ENCODE peak calls at places on chromosome 7, in four cellular contexts. One of them, this sample, is unnamed.

GRCh38 chr7:7272294-7272693 is 90.0 kb downstream of the C1GALT1 start:
- DNase-seq in A549: no peak
- DNase-seq in AG09309: peak
- DNase-seq in heart right ventricle: no peak
- DNase-seq in this sample: no peak

GRCh38 chr7:70463332-70463938 is 668.5 kb upstream of the GALNT17 start:
- DNase-seq in A549: no peak
- DNase-seq in heart right ventricle: no peak
- DNase-seq in AG09309: no peak
- DNase-seq in this sample: no peak

GRCh38 chr7:13932131-13932530 is 57.3 kb downstream of the ETV1 start:
- DNase-seq in A549: no peak
- DNase-seq in AG09309: no peak
- DNase-seq in heart right ventricle: no peak
- DNase-seq in this sample: no peak

GRCh38 chr7:39531818-39532217 is 34.4 kb upstream of the YAE1 start:
- DNase-seq in A549: no peak
- DNase-seq in AG09309: no peak
- DNase-seq in heart right ventricle: no peak
- DNase-seq in this sample: no peak

GRCh38 chr7:27712217-27712616 is 27.7 kb upstream of the TAX1BP1 start:
- DNase-seq in heart right ventricle: no peak
- DNase-seq in A549: no peak
- DNase-seq in AG09309: no peak
- DNase-seq in this sample: no peak

GRCh38 chr7:148379693-148380092 is 210.9 kb upstream of the C7orf33 start:
- DNase-seq in AG09309: no peak
- DNase-seq in A549: no peak
- DNase-seq in heart right ventricle: no peak
- DNase-seq in this sample: no peak

GRCh38 chr7:124723012-124723411 is 42.6 kb downstream of the GPR37 start:
- DNase-seq in heart right ventricle: no peak
- DNase-seq in A549: peak
- DNase-seq in AG09309: no peak
- DNase-seq in this sample: no peak

GRCh38 chr7:134613623-134614347 is 32.9 kb upstream of the BPGM start:
- DNase-seq in A549: peak
- DNase-seq in AG09309: peak
- DNase-seq in heart right ventricle: no peak
- DNase-seq in this sample: no peak

GRCh38 chr7:50412958-50413357 is 37.2 kb downstream of the FIGNL1 start:
- DNase-seq in AG09309: no peak
- DNase-seq in heart right ventricle: no peak
- DNase-seq in A549: no peak
- DNase-seq in this sample: no peak

DNA sequence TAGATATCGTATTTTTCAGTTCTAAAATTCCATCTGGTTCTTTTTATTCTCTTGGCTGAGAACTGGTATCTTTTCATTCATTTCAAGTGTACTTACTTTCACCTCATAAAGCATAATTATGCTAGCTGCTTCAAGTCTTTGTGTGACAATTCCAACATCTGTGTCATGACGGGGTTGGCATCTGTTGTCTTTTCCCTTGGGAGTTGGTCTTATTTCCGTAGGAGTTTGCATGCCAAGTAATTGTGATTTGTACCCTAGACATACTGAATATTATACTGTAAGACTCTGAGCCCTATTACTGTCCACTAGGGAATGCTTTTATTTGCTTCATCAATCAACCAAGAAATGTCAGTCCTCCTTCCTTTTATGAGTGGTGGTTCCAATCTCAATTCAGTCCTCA is 24.6 kb upstream of the HUS1 start:
- DNase-seq in AG09309: no peak
- DNase-seq in A549: no peak
- DNase-seq in heart right ventricle: no peak
- DNase-seq in this sample: no peak
- H3K4me3 ChIP-seq in AG09309: no peak
- H3K4me3 ChIP-seq in A549: no peak
- H3K4me3 ChIP-seq in heart right ventricle: no peak
- H3K4me3 ChIP-seq in this sample: no peak

GRCh38 chr7:135706858-135707569 is 21.0 kb downstream of the SLC13A4 start:
- DNase-seq in A549: no peak
- DNase-seq in AG09309: no peak
- DNase-seq in heart right ventricle: no peak
- DNase-seq in this sample: no peak
- H3K4me3 ChIP-seq in A549: no peak
- H3K4me3 ChIP-seq in AG09309: no peak
- H3K4me3 ChIP-seq in heart right ventricle: no peak
- H3K4me3 ChIP-seq in this sample: no peak

GRCh38 chr7:83326223-83326622 is 163.5 kb upstream of the PCLO start:
- DNase-seq in AG09309: no peak
- DNase-seq in A549: no peak
- DNase-seq in heart right ventricle: no peak
- DNase-seq in this sample: no peak

GRCh38 chr7:83321011-83321410 is 158.3 kb upstream of the PCLO start:
- DNase-seq in A549: no peak
- DNase-seq in AG09309: no peak
- DNase-seq in heart right ventricle: no peak
- DNase-seq in this sample: no peak

GRCh38 chr7:83324596-83324995 is 161.9 kb upstream of the PCLO start:
- DNase-seq in A549: no peak
- DNase-seq in AG09309: no peak
- DNase-seq in heart right ventricle: no peak
- DNase-seq in this sample: no peak

DNA sequence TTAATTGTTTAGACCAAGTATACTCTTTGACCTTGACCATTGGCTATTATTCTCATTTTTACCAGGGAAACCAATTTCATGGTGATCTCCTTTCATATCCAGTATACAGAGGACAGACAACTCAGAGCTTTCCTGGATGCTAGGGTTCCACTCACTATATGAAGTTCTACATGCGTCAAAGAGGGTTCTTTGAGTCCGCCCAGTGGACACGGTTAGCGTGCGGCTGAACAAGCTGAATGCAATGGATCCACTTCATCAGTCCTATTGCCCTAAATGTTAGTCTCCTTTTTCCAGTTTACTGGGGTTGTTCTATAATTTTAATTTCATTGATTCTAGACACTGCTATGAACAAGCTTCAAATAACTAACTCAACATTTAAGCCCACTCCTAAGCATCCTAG is 162.4 kb upstream of the PCLO start:
- DNase-seq in AG09309: no peak
- DNase-seq in A549: peak
- DNase-seq in heart right ventricle: no peak
- DNase-seq in this sample: no peak
- H3K4me3 ChIP-seq in AG09309: no peak
- H3K4me3 ChIP-seq in A549: no peak
- H3K4me3 ChIP-seq in heart right ventricle: no peak
- H3K4me3 ChIP-seq in this sample: no peak

GRCh38 chr7:5396999-5397656 is 26.5 kb downstream of the TNRC18 start:
- DNase-seq in AG09309: peak
- DNase-seq in heart right ventricle: peak
- DNase-seq in A549: peak
- DNase-seq in this sample: peak
- H3K4me3 ChIP-seq in AG09309: peak
- H3K4me3 ChIP-seq in heart right ventricle: peak
- H3K4me3 ChIP-seq in A549: peak
- H3K4me3 ChIP-seq in this sample: peak

DNA sequence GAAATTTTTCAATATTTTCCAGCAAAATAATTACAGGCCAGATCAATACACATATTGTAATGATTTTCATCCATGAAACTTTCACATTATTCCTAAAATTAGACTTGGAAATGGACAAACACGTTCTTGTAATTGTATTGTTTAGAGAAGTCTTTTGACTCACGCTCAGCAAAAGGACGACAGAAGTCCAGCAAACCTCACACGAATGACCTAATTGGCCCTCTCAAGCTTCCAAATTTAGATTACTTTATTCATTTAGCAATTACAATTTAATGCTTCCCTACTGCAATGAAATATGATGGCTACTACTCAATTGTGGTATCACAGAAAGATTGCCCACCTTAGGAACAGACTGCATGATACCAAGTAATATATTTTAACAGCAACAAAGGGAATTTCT is 702.2 kb downstream of the MAGI2 start:
- DNase-seq in AG09309: no peak
- DNase-seq in heart right ventricle: no peak
- DNase-seq in A549: no peak
- DNase-seq in this sample: no peak
- H3K4me3 ChIP-seq in AG09309: no peak
- H3K4me3 ChIP-seq in heart right ventricle: no peak
- H3K4me3 ChIP-seq in A549: no peak
- H3K4me3 ChIP-seq in this sample: no peak

DNA sequence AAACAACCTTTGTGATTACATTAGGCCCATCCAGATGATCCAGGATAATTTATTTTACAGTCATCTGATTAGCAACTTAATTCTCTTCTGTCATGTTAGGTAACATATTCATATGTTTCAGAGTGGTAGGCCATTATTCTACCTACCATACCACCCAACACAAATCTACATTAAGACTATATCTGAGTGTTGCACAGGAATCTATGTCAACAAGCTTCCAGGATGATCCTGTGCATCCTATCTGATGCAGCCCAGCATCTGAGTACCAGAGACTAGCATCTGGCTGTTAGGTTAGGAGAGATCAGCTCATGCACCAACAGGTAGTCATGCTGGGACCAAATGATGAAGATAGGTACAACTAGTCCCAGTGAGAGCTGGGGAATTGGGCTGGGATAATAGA is 1.3 kb upstream of the DDX56 start:
- DNase-seq in heart right ventricle: no peak
- DNase-seq in AG09309: no peak
- DNase-seq in A549: no peak
- DNase-seq in this sample: no peak
- H3K4me3 ChIP-seq in heart right ventricle: no peak
- H3K4me3 ChIP-seq in AG09309: no peak
- H3K4me3 ChIP-seq in A549: no peak
- H3K4me3 ChIP-seq in this sample: peak

GRCh38 chr7:55111007-55111406 is 92.2 kb downstream of the EGFR start:
- DNase-seq in AG09309: no peak
- DNase-seq in A549: no peak
- DNase-seq in heart right ventricle: no peak
- DNase-seq in this sample: no peak
- H3K4me3 ChIP-seq in AG09309: no peak
- H3K4me3 ChIP-seq in A549: no peak
- H3K4me3 ChIP-seq in heart right ventricle: no peak
- H3K4me3 ChIP-seq in this sample: no peak

GRCh38 chr7:95434501-95435421 is at the start of gene PON2:
- DNase-seq in AG09309: no peak
- DNase-seq in A549: peak
- DNase-seq in heart right ventricle: peak
- DNase-seq in this sample: no peak

GRCh38 chr7:95435422-95435780 is 573 bp upstream of the PON2 start:
- DNase-seq in AG09309: no peak
- DNase-seq in A549: no peak
- DNase-seq in heart right ventricle: peak
- DNase-seq in this sample: no peak

GRCh38 chr7:95433129-95433528 is 1.7 kb downstream of the PON2 start:
- DNase-seq in A549: no peak
- DNase-seq in AG09309: no peak
- DNase-seq in heart right ventricle: no peak
- DNase-seq in this sample: no peak

GRCh38 chr7:95432606-95433005 is 2.2 kb downstream of the PON2 start:
- DNase-seq in heart right ventricle: no peak
- DNase-seq in A549: no peak
- DNase-seq in AG09309: no peak
- DNase-seq in this sample: no peak

DNA sequence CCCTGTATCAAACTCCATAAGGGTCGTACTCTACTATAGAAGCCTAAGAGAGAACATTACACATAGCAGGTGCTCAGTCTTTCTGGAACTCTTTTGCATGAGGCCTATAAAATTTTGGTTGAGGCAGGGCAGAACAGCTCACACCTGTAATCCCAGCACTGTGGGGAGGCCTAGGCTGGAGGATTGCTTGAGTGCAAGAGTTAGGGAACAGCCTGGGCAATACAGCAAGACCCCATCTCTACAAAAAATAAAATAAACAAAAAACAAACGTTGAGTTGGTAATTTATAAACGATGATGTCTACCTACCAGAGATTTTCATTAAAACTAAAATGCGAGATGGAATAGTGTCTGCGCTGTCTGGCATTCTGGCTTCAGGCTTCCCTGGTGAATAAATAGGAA is 876 bp downstream of the PON2 start:
- DNase-seq in AG09309: no peak
- DNase-seq in heart right ventricle: no peak
- DNase-seq in A549: no peak
- DNase-seq in this sample: no peak
- H3K4me3 ChIP-seq in AG09309: peak
- H3K4me3 ChIP-seq in heart right ventricle: peak
- H3K4me3 ChIP-seq in A549: peak
- H3K4me3 ChIP-seq in this sample: no peak

DNA sequence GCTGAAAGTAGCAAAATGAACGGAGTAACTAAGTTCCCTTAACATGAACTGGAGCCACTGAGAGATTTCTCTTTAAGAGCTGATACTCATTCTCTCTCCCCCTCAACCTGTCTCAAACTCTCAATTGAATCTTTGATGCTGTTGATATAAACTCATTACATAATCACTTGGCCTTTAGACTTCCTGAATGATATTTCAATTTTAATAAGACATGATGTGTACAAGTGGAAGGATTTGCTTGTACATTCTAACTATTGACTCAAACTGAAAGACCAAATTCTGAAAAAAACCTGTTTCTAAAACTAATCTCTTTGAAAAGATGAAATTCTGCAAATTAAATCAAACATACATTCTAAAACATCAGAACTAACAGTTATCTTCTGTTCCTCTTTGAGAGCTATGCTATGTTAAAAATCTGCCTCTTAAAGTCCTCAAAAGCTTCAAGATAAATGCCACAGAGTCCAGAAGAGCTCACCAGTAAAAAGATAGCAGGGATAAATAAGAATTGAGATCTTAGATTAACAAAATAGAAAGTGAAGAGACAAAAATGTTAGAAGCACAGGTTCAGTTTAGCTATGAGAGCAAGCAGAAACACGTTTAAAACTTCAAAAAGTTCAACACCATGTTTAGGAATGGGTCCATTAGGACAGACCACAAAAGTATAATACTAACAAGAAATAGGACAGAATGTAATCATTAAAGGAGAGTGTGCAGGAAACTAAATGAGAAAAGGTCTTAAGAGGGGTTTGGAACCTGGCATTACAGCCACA is 46.1 kb downstream of the TNPO3 start:
- DNase-seq in AG09309: no peak
- DNase-seq in A549: no peak
- DNase-seq in heart right ventricle: no peak
- DNase-seq in this sample: no peak
- H3K4me3 ChIP-seq in AG09309: no peak
- H3K4me3 ChIP-seq in A549: no peak
- H3K4me3 ChIP-seq in heart right ventricle: no peak
- H3K4me3 ChIP-seq in this sample: no peak

This sample was measured in Jurkat, Clone E6-1.